ENCODE peak calls at places on chromosomes 11 and 22, in ten cellular contexts. One of them, this sample, is unnamed.
A peak's percentile ranks its signal among the peaks of the same experiment; 100 is the strongest.

GRCh38 chr22:36928181-36928580 is 14.8 kb downstream of the CSF2RB start:
- DNase-seq in sigmoid colon: no peak
- DNase-seq in adrenal gland: no peak
- DNase-seq in GM23338: no peak
- DNase-seq in A549: no peak
- DNase-seq in renal cortical epithelial cell: no peak
- DNase-seq in kidney glomerular epithelial cell: no peak
- DNase-seq in CD4-positive, CD25-positive, alpha-beta regulatory T cell: no peak
- DNase-seq in iPS-NIHi11: no peak
- DNase-seq in choroid plexus epithelial cell: no peak
- DNase-seq in this sample: no peak

GRCh38 chr11:126870021-126870420 is 130.5 kb downstream of the KIRREL3 start:
- DNase-seq in iPS-NIHi11: no peak
- DNase-seq in renal cortical epithelial cell: peak; percentile 49
- DNase-seq in adrenal gland: no peak
- DNase-seq in choroid plexus epithelial cell: no peak
- DNase-seq in kidney glomerular epithelial cell: no peak
- DNase-seq in GM23338: no peak
- DNase-seq in CD4-positive, CD25-positive, alpha-beta regulatory T cell: no peak
- DNase-seq in A549: no peak
- DNase-seq in sigmoid colon: no peak
- DNase-seq in this sample: no peak

GRCh38 chr11:1502971-1503707 is 16.6 kb upstream of the MOB2 start:
- DNase-seq in A549: no peak
- DNase-seq in CD4-positive, CD25-positive, alpha-beta regulatory T cell: no peak
- DNase-seq in choroid plexus epithelial cell: no peak
- DNase-seq in iPS-NIHi11: no peak
- DNase-seq in kidney glomerular epithelial cell: no peak
- DNase-seq in GM23338: no peak
- DNase-seq in sigmoid colon: peak; percentile 91
- DNase-seq in adrenal gland: no peak
- DNase-seq in renal cortical epithelial cell: no peak
- DNase-seq in this sample: no peak

GRCh38 chr11:90491466-90491865 is 268.6 kb upstream of the CHORDC1 start:
- DNase-seq in iPS-NIHi11: no peak
- DNase-seq in choroid plexus epithelial cell: no peak
- DNase-seq in A549: no peak
- DNase-seq in kidney glomerular epithelial cell: no peak
- DNase-seq in CD4-positive, CD25-positive, alpha-beta regulatory T cell: no peak
- DNase-seq in sigmoid colon: no peak
- DNase-seq in renal cortical epithelial cell: no peak
- DNase-seq in adrenal gland: no peak
- DNase-seq in GM23338: no peak
- DNase-seq in this sample: no peak

GRCh38 chr11:79122759-79123158 is 318.1 kb downstream of the TENM4 start:
- DNase-seq in kidney glomerular epithelial cell: peak; percentile 49
- DNase-seq in A549: peak; percentile 23
- DNase-seq in adrenal gland: no peak
- DNase-seq in choroid plexus epithelial cell: no peak
- DNase-seq in renal cortical epithelial cell: peak; percentile 91
- DNase-seq in sigmoid colon: no peak
- DNase-seq in GM23338: no peak
- DNase-seq in CD4-positive, CD25-positive, alpha-beta regulatory T cell: no peak
- DNase-seq in iPS-NIHi11: no peak
- DNase-seq in this sample: no peak

GRCh38 chr22:36606114-36606513 is 77.1 kb upstream of the EIF3D start:
- DNase-seq in iPS-NIHi11: no peak
- DNase-seq in A549: no peak
- DNase-seq in choroid plexus epithelial cell: no peak
- DNase-seq in renal cortical epithelial cell: no peak
- DNase-seq in sigmoid colon: no peak
- DNase-seq in kidney glomerular epithelial cell: no peak
- DNase-seq in GM23338: no peak
- DNase-seq in adrenal gland: no peak
- DNase-seq in CD4-positive, CD25-positive, alpha-beta regulatory T cell: no peak
- DNase-seq in this sample: no peak

GRCh38 chr11:11514246-11514645 is 107.6 kb downstream of the GALNT18 start:
- DNase-seq in kidney glomerular epithelial cell: no peak
- DNase-seq in CD4-positive, CD25-positive, alpha-beta regulatory T cell: no peak
- DNase-seq in iPS-NIHi11: peak; percentile 41
- DNase-seq in renal cortical epithelial cell: peak; percentile 54
- DNase-seq in sigmoid colon: no peak
- DNase-seq in adrenal gland: no peak
- DNase-seq in A549: no peak
- DNase-seq in choroid plexus epithelial cell: no peak
- DNase-seq in GM23338: peak; percentile 53
- DNase-seq in this sample: no peak

GRCh38 chr11:122138759-122139594 is 23.0 kb upstream of the BLID start:
- DNase-seq in iPS-NIHi11: peak; percentile 44
- DNase-seq in CD4-positive, CD25-positive, alpha-beta regulatory T cell: no peak
- DNase-seq in adrenal gland: no peak
- DNase-seq in A549: no peak
- DNase-seq in renal cortical epithelial cell: no peak
- DNase-seq in sigmoid colon: no peak
- DNase-seq in GM23338: peak; percentile 11
- DNase-seq in choroid plexus epithelial cell: no peak
- DNase-seq in kidney glomerular epithelial cell: peak; percentile 34
- DNase-seq in this sample: peak; percentile 72

GRCh38 chr11:128576555-128576954 is 10.8 kb downstream of the ETS1 start:
- DNase-seq in adrenal gland: no peak
- DNase-seq in choroid plexus epithelial cell: no peak
- DNase-seq in renal cortical epithelial cell: no peak
- DNase-seq in sigmoid colon: peak; percentile 45
- DNase-seq in GM23338: peak; percentile 56
- DNase-seq in iPS-NIHi11: no peak
- DNase-seq in CD4-positive, CD25-positive, alpha-beta regulatory T cell: no peak
- DNase-seq in A549: no peak
- DNase-seq in kidney glomerular epithelial cell: no peak
- DNase-seq in this sample: no peak

This sample was measured in mesenchymal stem cell.